ENCODE peak calls at places on chromosomes 6 and 20, in four cellular contexts. One of them, this sample, is unnamed.

GRCh38 chr20:50980851-50981713 is 22.5 kb downstream of the MOCS3 start:
- DNase-seq in neuronal stem cell: peak
- DNase-seq in H1: peak
- DNase-seq in H9: peak
- DNase-seq in this sample: peak

GRCh38 chr20:10521068-10521834 is 86.1 kb downstream of the SLX4IP start:
- DNase-seq in H9: no peak
- DNase-seq in neuronal stem cell: peak
- DNase-seq in H1: no peak
- DNase-seq in this sample: peak

GRCh38 chr6:164346631-164347030 is 932.1 kb downstream of the QKI start:
- DNase-seq in H9: no peak
- DNase-seq in neuronal stem cell: no peak
- DNase-seq in H1: no peak
- DNase-seq in this sample: no peak

GRCh38 chr20:5003626-5004025 is 2.3 kb upstream of the SLC23A2 start:
- DNase-seq in neuronal stem cell: no peak
- DNase-seq in H1: no peak
- DNase-seq in H9: no peak
- DNase-seq in this sample: no peak

GRCh38 chr20:19397676-19398075 is 185.2 kb downstream of the SLC24A3 start:
- DNase-seq in H1: no peak
- DNase-seq in neuronal stem cell: no peak
- DNase-seq in H9: no peak
- DNase-seq in this sample: no peak

GRCh38 chr6:168193816-168194701 is 115.0 kb upstream of the FRMD1 start:
- DNase-seq in neuronal stem cell: no peak
- DNase-seq in H1: peak
- DNase-seq in H9: peak
- DNase-seq in this sample: no peak

GRCh38 chr6:52417675-52418111 is 2.4 kb upstream of the EFHC1 start:
- DNase-seq in H1: no peak
- DNase-seq in neuronal stem cell: no peak
- DNase-seq in H9: no peak
- DNase-seq in this sample: peak

GRCh38 chr6:43517503-43518357 is 841 bp downstream of the POLR1C start:
- DNase-seq in H9: no peak
- DNase-seq in neuronal stem cell: no peak
- DNase-seq in H1: no peak
- DNase-seq in this sample: no peak

GRCh38 chr20:51460569-51461265 is 81.8 kb downstream of the NFATC2 start:
- DNase-seq in H1: no peak
- DNase-seq in H9: no peak
- DNase-seq in neuronal stem cell: no peak
- DNase-seq in this sample: no peak

GRCh38 chr20:34643919-34644318 is 33.0 kb downstream of the PIGU start:
- DNase-seq in H9: no peak
- DNase-seq in neuronal stem cell: no peak
- DNase-seq in H1: no peak
- DNase-seq in this sample: peak

GRCh38 chr6:84220809-84221409 is 6.5 kb downstream of the CEP162 start:
- DNase-seq in neuronal stem cell: no peak
- DNase-seq in H1: no peak
- DNase-seq in H9: no peak
- DNase-seq in this sample: peak

GRCh38 chr20:48209102-48209501 is 423.8 kb upstream of the SULF2 start:
- DNase-seq in H9: no peak
- DNase-seq in neuronal stem cell: no peak
- DNase-seq in H1: no peak
- DNase-seq in this sample: no peak

GRCh38 chr6:45185403-45186251 is 142.5 kb upstream of the RUNX2 start:
- DNase-seq in H1: no peak
- DNase-seq in neuronal stem cell: no peak
- DNase-seq in H9: no peak
- DNase-seq in this sample: no peak

GRCh38 chr6:157822221-157823000 is 635 bp upstream of the SNX9 start:
- DNase-seq in neuronal stem cell: no peak
- DNase-seq in H1: peak
- DNase-seq in H9: peak
- DNase-seq in this sample: peak

GRCh38 chr20:48406462-48407235 is 421.1 kb downstream of the PREX1 start:
- DNase-seq in H1: no peak
- DNase-seq in neuronal stem cell: no peak
- DNase-seq in H9: no peak
- DNase-seq in this sample: no peak

GRCh38 chr20:64245746-64246595 is 9.6 kb upstream of the PCMTD2 start:
- DNase-seq in H9: peak
- DNase-seq in neuronal stem cell: no peak
- DNase-seq in H1: no peak
- DNase-seq in this sample: no peak

GRCh38 chr6:85494551-85495337 is 44.9 kb downstream of the NT5E start:
- DNase-seq in H9: no peak
- DNase-seq in H1: no peak
- DNase-seq in neuronal stem cell: no peak
- DNase-seq in this sample: peak

DNA sequence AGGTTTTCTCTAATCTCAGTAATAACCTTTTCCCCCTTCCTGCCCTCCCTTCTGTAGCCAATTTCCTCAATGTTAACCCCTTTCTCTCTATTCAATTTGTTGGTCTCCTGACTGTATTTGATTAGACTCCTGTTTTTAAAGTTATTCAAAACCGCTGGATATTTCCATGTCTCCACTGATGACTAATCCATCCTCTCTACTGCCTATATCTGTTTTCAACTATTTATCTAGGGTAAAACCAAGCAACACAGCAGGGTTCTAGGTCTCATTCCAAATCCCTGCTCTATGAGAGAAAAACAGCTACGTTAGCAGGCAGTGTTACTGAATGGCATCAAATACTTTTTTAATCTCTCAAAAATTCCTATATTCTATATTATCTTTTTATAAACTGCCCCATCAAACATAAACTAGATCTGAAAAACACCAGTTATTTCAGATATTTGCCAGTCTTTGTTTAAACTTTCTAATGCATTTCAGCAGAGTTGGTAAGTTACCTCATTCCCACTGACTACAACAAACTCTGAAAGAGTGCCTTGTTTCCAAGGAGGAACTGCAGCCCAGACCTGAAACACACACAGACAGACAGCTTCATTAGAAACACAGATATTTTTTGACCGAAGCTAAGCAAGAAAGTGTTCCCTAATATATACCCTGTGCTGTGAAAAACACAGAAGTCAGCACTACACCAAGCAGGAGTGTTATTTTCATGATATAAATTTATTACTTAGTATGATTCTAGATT is 8.2 kb downstream of the RTN4IP1 start:
- DNase-seq in H1: no peak
- DNase-seq in H9: no peak
- DNase-seq in neuronal stem cell: no peak
- DNase-seq in this sample: no peak
- H4K91ac ChIP-seq in H1: peak
- H4K91ac ChIP-seq in H9: no peak
- H4K91ac ChIP-seq in neuronal stem cell: no peak
- H4K91ac ChIP-seq in this sample: no peak

DNA sequence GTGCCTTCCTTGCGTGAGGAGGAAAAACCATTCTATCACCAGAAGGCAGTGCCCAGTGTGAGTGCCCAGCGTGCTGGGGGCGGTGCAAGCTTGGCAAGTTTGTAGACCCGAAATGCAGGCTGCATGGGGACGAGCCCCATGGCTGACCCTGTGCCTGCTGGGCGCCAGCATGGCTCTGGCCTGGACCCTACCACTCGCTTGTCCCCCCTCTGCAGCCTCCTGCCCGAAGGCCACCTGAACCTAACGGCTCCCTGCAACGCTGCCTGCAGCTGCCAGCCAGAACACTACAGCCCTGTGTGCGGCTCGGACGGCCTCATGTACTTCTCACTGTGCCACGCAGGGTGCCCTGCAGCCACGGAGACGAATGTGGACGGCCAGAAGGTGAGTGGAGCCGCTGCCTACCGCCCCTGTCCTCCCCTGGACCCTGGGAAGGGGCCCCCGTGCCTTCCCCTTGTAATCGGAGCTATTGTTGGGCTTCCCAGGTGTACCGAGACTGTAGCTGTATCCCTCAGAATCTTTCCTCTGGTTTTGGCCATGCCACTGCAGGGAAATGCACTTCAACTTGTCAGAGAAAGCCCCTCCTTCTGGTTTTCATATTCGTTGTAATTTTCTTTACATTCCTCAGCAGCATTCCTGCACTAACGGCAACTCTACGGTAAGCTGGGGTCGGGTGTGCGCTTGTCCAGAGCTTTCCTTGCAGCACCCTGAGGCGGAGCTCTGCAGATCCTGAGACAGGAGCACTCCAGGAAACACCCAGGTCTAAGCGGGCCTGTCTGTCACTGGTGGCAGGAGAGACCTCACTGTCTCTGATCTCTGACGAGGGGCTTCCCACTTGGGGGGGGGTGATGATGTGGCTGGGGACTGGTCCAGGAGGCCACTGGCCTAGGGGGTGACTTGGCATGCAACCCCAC is 25.5 kb downstream of the SLCO4A1 start:
- DNase-seq in H9: no peak
- DNase-seq in neuronal stem cell: no peak
- DNase-seq in H1: no peak
- DNase-seq in this sample: no peak
- H4K91ac ChIP-seq in H9: no peak
- H4K91ac ChIP-seq in neuronal stem cell: no peak
- H4K91ac ChIP-seq in H1: no peak
- H4K91ac ChIP-seq in this sample: no peak

DNA sequence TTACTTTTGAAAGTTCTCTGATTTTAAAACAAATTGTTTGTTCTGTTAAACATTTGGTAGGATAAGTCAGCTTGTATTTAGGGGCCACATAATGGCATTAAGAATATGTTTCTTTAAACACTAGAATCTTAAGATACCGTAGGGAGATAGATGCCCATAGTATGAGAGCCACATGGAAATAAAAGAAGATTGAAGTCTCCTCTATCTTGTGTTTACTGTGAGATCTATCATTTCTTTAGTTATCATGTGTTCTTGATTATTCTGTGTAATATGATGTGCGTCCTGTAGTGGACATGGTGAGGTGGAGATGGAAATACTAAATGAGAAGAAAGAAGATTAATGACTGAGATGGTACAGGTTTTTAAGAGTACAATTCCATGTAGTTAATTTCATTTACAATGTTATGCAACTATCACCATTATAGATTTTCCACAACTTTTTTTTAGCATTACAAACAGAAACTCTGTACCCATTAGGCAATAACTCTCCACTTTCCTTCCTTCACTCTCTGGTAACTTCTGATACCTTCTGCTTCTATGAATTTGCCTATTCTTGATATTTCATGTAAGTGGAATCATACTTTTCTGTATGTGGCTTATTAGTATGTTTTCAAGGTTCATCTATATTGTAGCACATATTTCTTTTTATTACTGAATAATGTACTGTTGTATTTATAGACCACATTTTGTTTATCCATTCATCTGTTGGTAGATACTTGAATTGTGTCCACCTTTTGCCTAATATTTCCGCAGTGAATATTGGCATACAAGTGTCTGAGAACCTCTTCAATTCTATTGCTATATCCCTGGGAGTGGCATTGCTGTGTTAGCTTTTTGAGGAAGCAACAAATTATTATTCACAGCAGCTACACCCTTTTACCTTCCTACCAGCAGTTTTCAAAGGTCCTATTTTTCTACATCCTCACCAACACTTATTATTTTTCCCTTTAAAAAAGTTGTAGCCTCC is 11.5 kb downstream of the RNF146 start:
- DNase-seq in H9: no peak
- DNase-seq in H1: no peak
- DNase-seq in neuronal stem cell: no peak
- DNase-seq in this sample: no peak
- H4K91ac ChIP-seq in H9: no peak
- H4K91ac ChIP-seq in H1: no peak
- H4K91ac ChIP-seq in neuronal stem cell: no peak
- H4K91ac ChIP-seq in this sample: no peak

GRCh38 chr6:113048741-113049140 is 701.6 kb downstream of the RFPL4B start:
- DNase-seq in H9: no peak
- DNase-seq in H1: no peak
- DNase-seq in neuronal stem cell: no peak
- DNase-seq in this sample: no peak

GRCh38 chr6:113052513-113052912 is 705.4 kb downstream of the RFPL4B start:
- DNase-seq in neuronal stem cell: no peak
- DNase-seq in H1: no peak
- DNase-seq in H9: no peak
- DNase-seq in this sample: no peak

GRCh38 chr6:113049190-113049589 is 702.1 kb downstream of the RFPL4B start:
- DNase-seq in H9: no peak
- DNase-seq in neuronal stem cell: no peak
- DNase-seq in H1: no peak
- DNase-seq in this sample: no peak

GRCh38 chr6:113050010-113050893 is 703.1 kb downstream of the RFPL4B start:
- DNase-seq in H9: no peak
- DNase-seq in neuronal stem cell: no peak
- DNase-seq in H1: no peak
- DNase-seq in this sample: no peak

DNA sequence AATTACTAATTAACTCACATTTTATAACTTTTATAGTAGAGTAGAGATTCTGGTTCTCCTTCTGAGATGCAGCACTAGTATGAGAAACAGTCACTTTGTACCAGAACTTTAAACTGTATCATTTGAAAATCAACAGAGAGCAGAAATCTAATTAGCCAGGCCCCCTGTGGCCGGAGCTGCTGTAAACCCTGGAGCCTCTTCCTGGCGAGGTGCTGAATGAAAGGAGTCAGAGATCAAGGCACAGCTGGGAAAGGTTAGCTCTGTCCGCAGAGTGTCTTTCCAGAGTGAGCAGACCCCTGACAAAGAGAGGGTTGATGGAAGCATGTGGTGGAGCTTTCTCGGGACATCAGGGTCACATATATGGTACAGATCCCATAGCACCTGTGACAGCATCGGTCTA is 703.8 kb downstream of the RFPL4B start:
- DNase-seq in H1: no peak
- DNase-seq in neuronal stem cell: peak
- DNase-seq in H9: peak
- DNase-seq in this sample: no peak
- H4K91ac ChIP-seq in H1: no peak
- H4K91ac ChIP-seq in neuronal stem cell: no peak
- H4K91ac ChIP-seq in H9: no peak
- H4K91ac ChIP-seq in this sample: no peak

DNA sequence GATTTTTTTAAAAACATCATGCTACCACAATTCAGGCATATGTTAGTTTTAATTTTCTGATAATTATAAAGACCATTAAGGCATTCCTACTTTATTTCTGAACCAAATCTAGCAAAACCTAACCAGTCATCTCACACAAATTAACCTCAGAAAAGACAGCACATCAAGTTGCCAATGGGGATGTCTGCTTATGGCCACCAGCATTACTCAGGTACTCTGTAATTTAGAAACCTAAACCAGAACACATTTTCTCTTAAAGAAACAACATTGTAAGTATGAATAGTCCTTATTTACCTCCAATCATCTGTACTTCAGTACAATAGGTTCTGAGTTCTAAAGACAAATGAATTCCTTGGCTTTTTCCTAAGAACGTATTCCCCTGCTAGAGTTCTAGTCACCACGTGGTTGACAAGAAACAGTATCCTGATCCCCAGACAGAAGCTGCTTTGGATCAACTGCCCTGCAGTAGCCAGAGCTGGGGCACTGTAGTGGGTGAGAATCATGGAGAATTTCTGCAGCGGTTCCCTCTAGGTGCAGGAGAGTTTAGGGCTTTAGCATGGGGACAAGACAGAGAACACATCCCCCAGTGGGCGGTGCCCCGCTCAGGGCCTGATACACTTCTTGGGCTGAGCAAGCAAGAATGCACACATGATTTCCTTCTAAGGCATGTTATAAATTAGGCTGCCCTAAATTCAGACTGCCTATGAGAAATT is 15.4 kb downstream of the GCLC start:
- DNase-seq in neuronal stem cell: no peak
- DNase-seq in H9: no peak
- DNase-seq in H1: no peak
- DNase-seq in this sample: no peak
- H4K91ac ChIP-seq in neuronal stem cell: no peak
- H4K91ac ChIP-seq in H9: no peak
- H4K91ac ChIP-seq in H1: peak
- H4K91ac ChIP-seq in this sample: no peak

This sample was measured in mesenchymal stem cell.